ENCODE peak calls at places on chromosomes 6 and 20, in six cellular contexts. H, L, F, C, P and V are unnamed samples.

GRCh38 chr6:12295558-12296254 is 5.5 kb downstream of the EDN1 start:
- DNase-seq in F (no peak), C (no peak), P (no peak), H (no peak), L (no peak), V (no peak)

GRCh38 chr6:4649728-4650127 is 126.5 kb upstream of the CDYL start:
- DNase-seq in C (no peak), L (peak), H (peak), P (peak), F (no peak), V (no peak)

GRCh38 chr6:136158398-136158797 is 91.7 kb downstream of the MTFR2 start:
- DNase-seq in C (no peak), P (peak), H (peak), F (no peak), L (no peak), V (no peak)

GRCh38 chr20:25285856-25286798 is 38.2 kb downstream of the PYGB start:
- DNase-seq in C (no peak), P (no peak), L (no peak), F (peak), H (no peak), V (no peak)

GRCh38 chr6:170174124-170174770 is 116.6 kb downstream of the DLL1 start:
- DNase-seq in F (no peak), L (no peak), P (no peak), H (no peak), C (no peak), V (no peak)

GRCh38 chr20:62587757-62588402 is 54.4 kb upstream of the SLCO4A1 start:
- DNase-seq in C (no peak), F (no peak), P (no peak), L (peak), H (no peak), V (no peak)

GRCh38 chr20:51715873-51716215 is 52.3 kb downstream of the ATP9A start:
- DNase-seq in C (no peak), F (no peak), L (no peak), P (no peak), H (no peak), V (no peak)

GRCh38 chr6:98539669-98540207 is 294.6 kb upstream of the POU3F2 start:
- DNase-seq in P (no peak), C (no peak), F (no peak), H (no peak), L (no peak), V (peak)

GRCh38 chr20:25053207-25054132 is 4.5 kb downstream of the ACSS1 start:
- DNase-seq in P (peak), C (no peak), L (peak), H (peak), F (no peak), V (no peak)

GRCh38 chr6:89035252-89036106 is 45.1 kb upstream of the PNRC1 start:
- DNase-seq in C (no peak), F (no peak), H (peak), L (peak), P (peak), V (no peak)

GRCh38 chr6:162603231-162603630 is 124.3 kb downstream of the PRKN start:
- DNase-seq in P (no peak), H (no peak), F (no peak), C (no peak), L (no peak), V (no peak)

GRCh38 chr20:39986231-39986904 is 702.7 kb downstream of the MAFB start:
- DNase-seq in C (peak), P (peak), H (peak), F (no peak), L (peak), V (no peak)

GRCh38 chr6:49570474-49571079 is 20.1 kb downstream of the C6orf141 start:
- DNase-seq in L (peak), C (no peak), H (peak), P (peak), F (no peak), V (no peak)

GRCh38 chr20:856361-856775 is 22.9 kb downstream of the FAM110A start:
- DNase-seq in C (no peak), P (peak), L (peak), F (peak), H (peak), V (no peak)

GRCh38 chr6:88048556-88048955 is 915 bp downstream of the SPACA1 start:
- DNase-seq in P (no peak), F (no peak), L (no peak), C (no peak), H (no peak), V (no peak)

GRCh38 chr6:137297887-137298286 is 78.7 kb upstream of the IFNGR1 start:
- DNase-seq in H (peak), F (no peak), L (peak), C (peak), P (no peak), V (no peak)

GRCh38 chr6:1087112-1087843 is 224.6 kb upstream of the FOXQ1 start:
- DNase-seq in C (no peak), L (no peak), P (no peak), H (no peak), F (no peak), V (no peak)

GRCh38 chr6:122649701-122650100 is 39.5 kb downstream of the PKIB start:
- DNase-seq in L (peak), H (no peak), P (no peak), C (no peak), F (no peak), V (no peak)

GRCh38 chr6:156984178-156984738 is 207.1 kb downstream of the ARID1B start:
- DNase-seq in H (no peak), P (no peak), F (no peak), C (no peak), L (no peak), V (peak)

GRCh38 chr6:106199998-106200397 is 113.9 kb downstream of the PRDM1 start:
- DNase-seq in C (no peak), P (peak), H (peak), L (peak), F (no peak), V (no peak)

GRCh38 chr6:125834347-125834746 is 43.6 kb downstream of the NCOA7 start:
- DNase-seq in C (no peak), P (peak), L (no peak), H (peak), F (no peak), V (no peak)

GRCh38 chr20:32362924-32363364 is 4.8 kb downstream of the ASXL1 start:
- DNase-seq in P (peak), H (no peak), C (no peak), F (no peak), L (no peak), V (no peak)

GRCh38 chr6:43953256-43953655 is 174.0 kb downstream of the MRPL14 start:
- DNase-seq in P (no peak), H (no peak), L (no peak), F (no peak), C (no peak), V (no peak)

GRCh38 chr20:42125426-42125825 is 507.2 kb upstream of the CHD6 start:
- DNase-seq in C (no peak), H (no peak), P (no peak), F (no peak), L (no peak), V (no peak)

GRCh38 chr20:57708694-57709673 is 831 bp downstream of the PMEPA1 start:
- DNase-seq in C (no peak), F (peak), L (no peak), P (peak), H (peak), V (no peak)

GRCh38 chr20:33554914-33555420 is 65.1 kb downstream of the CBFA2T2 start:
- DNase-seq in F (no peak), P (peak), H (peak), L (peak), C (no peak), V (peak)
- H3K4me3 ChIP-seq in F (no peak), P (no peak), H (no peak), L (no peak), C (no peak), V (peak)

DNA sequence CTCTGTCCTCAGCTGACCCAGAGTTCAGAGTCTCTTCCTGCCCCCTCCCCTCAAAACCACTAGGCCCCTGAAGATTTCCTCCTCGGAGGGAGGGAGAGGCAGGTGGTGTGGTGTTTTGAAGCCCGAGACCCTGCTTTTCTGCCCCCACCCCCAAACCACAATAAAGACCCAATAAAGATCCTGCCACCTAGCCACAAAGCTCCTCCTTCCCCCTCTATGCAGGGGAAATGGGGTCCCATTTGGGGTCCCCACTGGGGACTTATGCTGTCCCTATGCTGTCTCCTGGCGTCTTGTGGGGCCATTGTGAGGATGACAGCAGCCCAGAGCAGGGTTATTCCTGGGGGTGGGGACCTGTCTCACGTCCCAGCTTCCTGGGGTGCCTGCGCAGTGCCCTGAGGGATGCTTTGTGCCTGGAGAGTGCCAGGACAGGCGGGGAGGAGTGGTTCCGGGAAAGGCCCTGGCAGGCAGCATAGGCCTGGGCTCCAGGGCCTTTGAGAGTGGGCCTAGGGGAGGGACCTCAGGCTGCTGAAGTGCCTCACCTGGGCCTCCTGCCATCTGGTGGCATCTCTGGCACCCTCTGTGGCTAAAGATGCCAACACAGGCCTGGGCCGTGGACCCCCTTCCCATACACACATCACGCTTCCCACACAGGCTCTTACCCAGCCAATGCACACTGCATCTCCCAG is 8.0 kb upstream of the ARMC12 start:
- DNase-seq in P (no peak), H (no peak), C (no peak), F (no peak), L (no peak), V (no peak)
- TF ChIP-seq CTCF in P (no peak), H (no peak), C (peak), F (peak), L (no peak), V (no peak)

GRCh38 chr6:164079275-164079600 is 664.7 kb downstream of the QKI start:
- DNase-seq in L (no peak), F (peak), C (no peak), P (no peak), H (no peak), V (no peak)
- H3K4me3 ChIP-seq in L (no peak), F (no peak), C (no peak), P (no peak), H (no peak), V (no peak)

GRCh38 chr6:142942805-142943227 is 2.2 kb downstream of the HIVEP2 start:
- DNase-seq in H (peak), C (no peak), F (no peak), L (peak), P (peak), V (peak)
- TF ChIP-seq CTCF in H (peak), C (peak), F (peak), L (peak), P (peak), V (peak)

GRCh38 chr6:9606435-9607134 is 808.3 kb downstream of the TFAP2A start:
- DNase-seq in L (no peak), F (peak), C (peak), H (no peak), P (no peak), V (no peak)
- H3K4me3 ChIP-seq in L (no peak), F (no peak), C (no peak), H (no peak), P (no peak), V (no peak)

GRCh38 chr6:118725944-118726343 is 74.6 kb upstream of the CEP85L start:
- DNase-seq in L (no peak), H (no peak), P (no peak), F (no peak), C (no peak), V (peak)
- TF ChIP-seq CTCF in L (no peak), H (no peak), P (no peak), F (no peak), C (no peak), V (no peak)

DNA sequence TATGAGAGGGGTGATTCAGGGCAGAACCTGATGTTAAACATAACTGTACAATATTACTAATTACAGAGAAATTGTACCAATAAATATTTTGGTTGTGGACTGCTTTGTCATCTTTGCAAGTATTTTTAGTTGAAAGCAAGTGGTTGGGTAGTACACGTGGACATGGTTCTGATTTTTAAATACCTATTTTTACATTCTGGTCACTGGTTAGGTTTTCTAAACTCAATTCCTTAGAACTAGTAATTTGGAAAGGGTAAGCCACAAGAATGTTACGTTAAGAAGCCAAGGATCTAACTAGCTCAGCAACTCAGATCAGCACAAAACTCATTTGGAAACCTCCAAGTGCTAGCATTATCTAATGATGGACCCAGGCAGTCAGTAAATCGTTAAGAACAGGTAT is 2.7 kb downstream of the EPB41L2 start:
- DNase-seq in L (peak), F (no peak), P (no peak), C (no peak), H (peak), V (peak)
- H3K4me3 ChIP-seq in L (no peak), F (no peak), P (peak), C (no peak), H (no peak), V (no peak)

GRCh38 chr6:139514819-139515218 is 140.4 kb upstream of the CITED2 start:
- DNase-seq in P (peak), C (no peak), L (no peak), F (no peak), H (peak), V (no peak)

GRCh38 chr6:139508576-139508975 is 134.1 kb upstream of the CITED2 start:
- DNase-seq in F (no peak), P (no peak), C (no peak), H (no peak), L (no peak), V (no peak)

GRCh38 chr6:139508023-139508422 is 133.6 kb upstream of the CITED2 start:
- DNase-seq in L (peak), F (no peak), C (no peak), H (no peak), P (peak), V (no peak)

GRCh38 chr6:139509167-139509566 is 134.7 kb upstream of the CITED2 start:
- DNase-seq in H (no peak), C (no peak), F (no peak), P (no peak), L (no peak), V (no peak)

GRCh38 chr6:139510040-139510815 is 135.8 kb upstream of the CITED2 start:
- DNase-seq in P (peak), L (no peak), F (no peak), H (no peak), C (no peak), V (no peak)
- TF ChIP-seq CTCF in P (no peak), L (no peak), F (no peak), H (no peak), C (no peak), V (no peak)

DNA sequence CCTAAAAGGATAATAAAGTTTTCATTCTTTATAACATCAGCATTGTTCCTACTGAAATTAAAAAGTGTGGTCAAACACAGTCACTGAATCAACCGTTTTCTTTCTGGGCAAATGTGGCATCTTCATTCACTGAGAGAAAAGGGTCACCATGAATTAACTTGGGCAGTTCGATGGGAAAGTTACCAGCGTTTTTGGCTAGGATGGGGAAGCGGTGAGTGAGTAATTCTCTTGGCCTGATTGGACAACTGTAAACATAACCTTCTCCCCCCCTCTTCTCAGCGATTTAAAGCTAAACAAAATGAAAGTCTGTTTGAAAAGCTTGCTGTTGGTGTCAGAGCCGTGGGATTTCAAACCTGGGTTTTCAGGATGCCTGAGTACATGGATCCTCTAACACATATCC is 181.9 kb downstream of the SASH1 start:
- DNase-seq in L (peak), C (no peak), P (peak), F (no peak), H (peak), V (no peak)
- H3K4me3 ChIP-seq in L (peak), C (no peak), P (peak), F (no peak), H (peak), V (no peak)

GRCh38 chr6:52207066-52207465 is 20.9 kb downstream of the IL17A start:
- DNase-seq in L (no peak), P (no peak), F (no peak), C (no peak), H (no peak), V (peak)
- TF ChIP-seq CTCF in L (no peak), P (no peak), F (no peak), C (peak), H (no peak), V (peak)